ENCODE peak calls at places on chromosomes 16 and 17, in nine cellular contexts. One of them, this sample, is unnamed.

GRCh38 chr16:22888791-22889190 is 74.8 kb downstream of the HS3ST2 start:
- DNase-seq in CD4-positive, alpha-beta T cell: no peak
- DNase-seq in activated T-cell treated with anti-CD3 and anti-CD28 coated beads, Interleukin-2, amount 50 U/mL, for 72 hours: no peak
- DNase-seq in WTC11: no peak
- DNase-seq in CD4-positive, alpha-beta memory T cell: no peak
- DNase-seq in stimulated activated CD4-positive, alpha-beta T cell treated with anti-CD3 and anti-CD28 coated beads, Interleukin-1b, Interleukin-23, amount 100 ng/mL, for 1 hour: no peak
- DNase-seq in activated CD8-positive, alpha-beta memory T cell treated with anti-CD3 and anti-CD28 coated beads for 24 hours: no peak
- DNase-seq in activated CD4-positive, alpha-beta T cell treated with anti-CD3 and anti-CD28 coated beads, Interleukin-2, amount 10 ng/mL, durations not matched to agents 7 days and 5 days: no peak
- DNase-seq in T-helper 17 cell: no peak
- DNase-seq in this sample: no peak

GRCh38 chr17:39098474-39099090 is 52.9 kb downstream of the PLXDC1 start:
- DNase-seq in T-helper 17 cell: no peak
- DNase-seq in CD4-positive, alpha-beta T cell: no peak
- DNase-seq in activated CD8-positive, alpha-beta memory T cell treated with anti-CD3 and anti-CD28 coated beads for 24 hours: no peak
- DNase-seq in stimulated activated CD4-positive, alpha-beta T cell treated with anti-CD3 and anti-CD28 coated beads, Interleukin-1b, Interleukin-23, amount 100 ng/mL, for 1 hour: no peak
- DNase-seq in WTC11: no peak
- DNase-seq in activated T-cell treated with anti-CD3 and anti-CD28 coated beads, Interleukin-2, amount 50 U/mL, for 72 hours: no peak
- DNase-seq in CD4-positive, alpha-beta memory T cell: no peak
- DNase-seq in activated CD4-positive, alpha-beta T cell treated with anti-CD3 and anti-CD28 coated beads, Interleukin-2, amount 10 ng/mL, durations not matched to agents 7 days and 5 days: no peak
- DNase-seq in this sample: no peak

GRCh38 chr17:40873255-40873654 is 6.2 kb upstream of the KRT12 start:
- DNase-seq in T-helper 17 cell: no peak
- DNase-seq in CD4-positive, alpha-beta memory T cell: no peak
- DNase-seq in activated T-cell treated with anti-CD3 and anti-CD28 coated beads, Interleukin-2, amount 50 U/mL, for 72 hours: no peak
- DNase-seq in CD4-positive, alpha-beta T cell: no peak
- DNase-seq in WTC11: no peak
- DNase-seq in activated CD8-positive, alpha-beta memory T cell treated with anti-CD3 and anti-CD28 coated beads for 24 hours: no peak
- DNase-seq in stimulated activated CD4-positive, alpha-beta T cell treated with anti-CD3 and anti-CD28 coated beads, Interleukin-1b, Interleukin-23, amount 100 ng/mL, for 1 hour: no peak
- DNase-seq in activated CD4-positive, alpha-beta T cell treated with anti-CD3 and anti-CD28 coated beads, Interleukin-2, amount 10 ng/mL, durations not matched to agents 7 days and 5 days: no peak
- DNase-seq in this sample: no peak

GRCh38 chr17:74042744-74043486 is 160.6 kb upstream of the RPL38 start:
- DNase-seq in CD4-positive, alpha-beta T cell: no peak
- DNase-seq in activated CD8-positive, alpha-beta memory T cell treated with anti-CD3 and anti-CD28 coated beads for 24 hours: no peak
- DNase-seq in stimulated activated CD4-positive, alpha-beta T cell treated with anti-CD3 and anti-CD28 coated beads, Interleukin-1b, Interleukin-23, amount 100 ng/mL, for 1 hour: no peak
- DNase-seq in WTC11: no peak
- DNase-seq in T-helper 17 cell: no peak
- DNase-seq in CD4-positive, alpha-beta memory T cell: no peak
- DNase-seq in activated CD4-positive, alpha-beta T cell treated with anti-CD3 and anti-CD28 coated beads, Interleukin-2, amount 10 ng/mL, durations not matched to agents 7 days and 5 days: peak
- DNase-seq in activated T-cell treated with anti-CD3 and anti-CD28 coated beads, Interleukin-2, amount 50 U/mL, for 72 hours: peak
- DNase-seq in this sample: no peak

GRCh38 chr17:61584866-61585265 is 6.2 kb downstream of the NACA2 start:
- DNase-seq in stimulated activated CD4-positive, alpha-beta T cell treated with anti-CD3 and anti-CD28 coated beads, Interleukin-1b, Interleukin-23, amount 100 ng/mL, for 1 hour: no peak
- DNase-seq in CD4-positive, alpha-beta T cell: no peak
- DNase-seq in T-helper 17 cell: no peak
- DNase-seq in activated T-cell treated with anti-CD3 and anti-CD28 coated beads, Interleukin-2, amount 50 U/mL, for 72 hours: no peak
- DNase-seq in WTC11: no peak
- DNase-seq in activated CD8-positive, alpha-beta memory T cell treated with anti-CD3 and anti-CD28 coated beads for 24 hours: no peak
- DNase-seq in activated CD4-positive, alpha-beta T cell treated with anti-CD3 and anti-CD28 coated beads, Interleukin-2, amount 10 ng/mL, durations not matched to agents 7 days and 5 days: no peak
- DNase-seq in CD4-positive, alpha-beta memory T cell: no peak
- DNase-seq in this sample: no peak

GRCh38 chr17:61366715-61367413 is 32.8 kb upstream of the TBX2 start:
- DNase-seq in WTC11: no peak
- DNase-seq in activated CD4-positive, alpha-beta T cell treated with anti-CD3 and anti-CD28 coated beads, Interleukin-2, amount 10 ng/mL, durations not matched to agents 7 days and 5 days: no peak
- DNase-seq in activated CD8-positive, alpha-beta memory T cell treated with anti-CD3 and anti-CD28 coated beads for 24 hours: no peak
- DNase-seq in CD4-positive, alpha-beta T cell: no peak
- DNase-seq in stimulated activated CD4-positive, alpha-beta T cell treated with anti-CD3 and anti-CD28 coated beads, Interleukin-1b, Interleukin-23, amount 100 ng/mL, for 1 hour: no peak
- DNase-seq in activated T-cell treated with anti-CD3 and anti-CD28 coated beads, Interleukin-2, amount 50 U/mL, for 72 hours: no peak
- DNase-seq in CD4-positive, alpha-beta memory T cell: no peak
- DNase-seq in T-helper 17 cell: no peak
- DNase-seq in this sample: peak

GRCh38 chr16:80460004-80460403 is 80.8 kb upstream of the DYNLRB2 start:
- DNase-seq in T-helper 17 cell: no peak
- DNase-seq in activated T-cell treated with anti-CD3 and anti-CD28 coated beads, Interleukin-2, amount 50 U/mL, for 72 hours: no peak
- DNase-seq in stimulated activated CD4-positive, alpha-beta T cell treated with anti-CD3 and anti-CD28 coated beads, Interleukin-1b, Interleukin-23, amount 100 ng/mL, for 1 hour: no peak
- DNase-seq in CD4-positive, alpha-beta T cell: no peak
- DNase-seq in WTC11: no peak
- DNase-seq in activated CD4-positive, alpha-beta T cell treated with anti-CD3 and anti-CD28 coated beads, Interleukin-2, amount 10 ng/mL, durations not matched to agents 7 days and 5 days: no peak
- DNase-seq in activated CD8-positive, alpha-beta memory T cell treated with anti-CD3 and anti-CD28 coated beads for 24 hours: no peak
- DNase-seq in CD4-positive, alpha-beta memory T cell: no peak
- DNase-seq in this sample: no peak

GRCh38 chr17:6695051-6695450 is 18.1 kb downstream of the SLC13A5 start:
- DNase-seq in activated CD4-positive, alpha-beta T cell treated with anti-CD3 and anti-CD28 coated beads, Interleukin-2, amount 10 ng/mL, durations not matched to agents 7 days and 5 days: no peak
- DNase-seq in activated T-cell treated with anti-CD3 and anti-CD28 coated beads, Interleukin-2, amount 50 U/mL, for 72 hours: no peak
- DNase-seq in CD4-positive, alpha-beta T cell: no peak
- DNase-seq in T-helper 17 cell: no peak
- DNase-seq in stimulated activated CD4-positive, alpha-beta T cell treated with anti-CD3 and anti-CD28 coated beads, Interleukin-1b, Interleukin-23, amount 100 ng/mL, for 1 hour: no peak
- DNase-seq in WTC11: no peak
- DNase-seq in CD4-positive, alpha-beta memory T cell: no peak
- DNase-seq in activated CD8-positive, alpha-beta memory T cell treated with anti-CD3 and anti-CD28 coated beads for 24 hours: no peak
- DNase-seq in this sample: no peak

GRCh38 chr17:45221081-45221996 is at the start of gene FMNL1:
- DNase-seq in activated CD8-positive, alpha-beta memory T cell treated with anti-CD3 and anti-CD28 coated beads for 24 hours: peak
- DNase-seq in activated T-cell treated with anti-CD3 and anti-CD28 coated beads, Interleukin-2, amount 50 U/mL, for 72 hours: peak
- DNase-seq in WTC11: peak
- DNase-seq in activated CD4-positive, alpha-beta T cell treated with anti-CD3 and anti-CD28 coated beads, Interleukin-2, amount 10 ng/mL, durations not matched to agents 7 days and 5 days: peak
- DNase-seq in T-helper 17 cell: peak
- DNase-seq in CD4-positive, alpha-beta memory T cell: peak
- DNase-seq in stimulated activated CD4-positive, alpha-beta T cell treated with anti-CD3 and anti-CD28 coated beads, Interleukin-1b, Interleukin-23, amount 100 ng/mL, for 1 hour: no peak
- DNase-seq in CD4-positive, alpha-beta T cell: peak
- DNase-seq in this sample: peak

GRCh38 chr16:84096447-84097005 is 20.2 kb downstream of the MBTPS1 start:
- DNase-seq in CD4-positive, alpha-beta T cell: no peak
- DNase-seq in activated T-cell treated with anti-CD3 and anti-CD28 coated beads, Interleukin-2, amount 50 U/mL, for 72 hours: no peak
- DNase-seq in CD4-positive, alpha-beta memory T cell: no peak
- DNase-seq in stimulated activated CD4-positive, alpha-beta T cell treated with anti-CD3 and anti-CD28 coated beads, Interleukin-1b, Interleukin-23, amount 100 ng/mL, for 1 hour: no peak
- DNase-seq in T-helper 17 cell: no peak
- DNase-seq in WTC11: no peak
- DNase-seq in activated CD4-positive, alpha-beta T cell treated with anti-CD3 and anti-CD28 coated beads, Interleukin-2, amount 10 ng/mL, durations not matched to agents 7 days and 5 days: no peak
- DNase-seq in activated CD8-positive, alpha-beta memory T cell treated with anti-CD3 and anti-CD28 coated beads for 24 hours: no peak
- DNase-seq in this sample: no peak

GRCh38 chr16:61791465-61791864 is 244.8 kb downstream of the CDH8 start:
- DNase-seq in activated CD4-positive, alpha-beta T cell treated with anti-CD3 and anti-CD28 coated beads, Interleukin-2, amount 10 ng/mL, durations not matched to agents 7 days and 5 days: no peak
- DNase-seq in activated CD8-positive, alpha-beta memory T cell treated with anti-CD3 and anti-CD28 coated beads for 24 hours: no peak
- DNase-seq in CD4-positive, alpha-beta memory T cell: no peak
- DNase-seq in CD4-positive, alpha-beta T cell: no peak
- DNase-seq in stimulated activated CD4-positive, alpha-beta T cell treated with anti-CD3 and anti-CD28 coated beads, Interleukin-1b, Interleukin-23, amount 100 ng/mL, for 1 hour: no peak
- DNase-seq in activated T-cell treated with anti-CD3 and anti-CD28 coated beads, Interleukin-2, amount 50 U/mL, for 72 hours: no peak
- DNase-seq in T-helper 17 cell: no peak
- DNase-seq in WTC11: no peak
- DNase-seq in this sample: no peak

GRCh38 chr17:65537845-65538678 is 23.4 kb downstream of the AXIN2 start:
- DNase-seq in activated T-cell treated with anti-CD3 and anti-CD28 coated beads, Interleukin-2, amount 50 U/mL, for 72 hours: peak
- DNase-seq in T-helper 17 cell: peak
- DNase-seq in WTC11: no peak
- DNase-seq in stimulated activated CD4-positive, alpha-beta T cell treated with anti-CD3 and anti-CD28 coated beads, Interleukin-1b, Interleukin-23, amount 100 ng/mL, for 1 hour: peak
- DNase-seq in CD4-positive, alpha-beta T cell: peak
- DNase-seq in activated CD4-positive, alpha-beta T cell treated with anti-CD3 and anti-CD28 coated beads, Interleukin-2, amount 10 ng/mL, durations not matched to agents 7 days and 5 days: peak
- DNase-seq in CD4-positive, alpha-beta memory T cell: peak
- DNase-seq in activated CD8-positive, alpha-beta memory T cell treated with anti-CD3 and anti-CD28 coated beads for 24 hours: no peak
- DNase-seq in this sample: no peak

GRCh38 chr17:37770631-37771518 is 26.0 kb upstream of the HNF1B start:
- DNase-seq in CD4-positive, alpha-beta T cell: no peak
- DNase-seq in activated T-cell treated with anti-CD3 and anti-CD28 coated beads, Interleukin-2, amount 50 U/mL, for 72 hours: peak
- DNase-seq in activated CD4-positive, alpha-beta T cell treated with anti-CD3 and anti-CD28 coated beads, Interleukin-2, amount 10 ng/mL, durations not matched to agents 7 days and 5 days: peak
- DNase-seq in activated CD8-positive, alpha-beta memory T cell treated with anti-CD3 and anti-CD28 coated beads for 24 hours: peak
- DNase-seq in CD4-positive, alpha-beta memory T cell: no peak
- DNase-seq in T-helper 17 cell: no peak
- DNase-seq in stimulated activated CD4-positive, alpha-beta T cell treated with anti-CD3 and anti-CD28 coated beads, Interleukin-1b, Interleukin-23, amount 100 ng/mL, for 1 hour: no peak
- DNase-seq in WTC11: peak
- DNase-seq in this sample: peak

GRCh38 chr17:79478841-79479240 is 132.0 kb downstream of the RBFOX3 start:
- DNase-seq in CD4-positive, alpha-beta T cell: no peak
- DNase-seq in activated CD8-positive, alpha-beta memory T cell treated with anti-CD3 and anti-CD28 coated beads for 24 hours: no peak
- DNase-seq in stimulated activated CD4-positive, alpha-beta T cell treated with anti-CD3 and anti-CD28 coated beads, Interleukin-1b, Interleukin-23, amount 100 ng/mL, for 1 hour: no peak
- DNase-seq in CD4-positive, alpha-beta memory T cell: no peak
- DNase-seq in activated T-cell treated with anti-CD3 and anti-CD28 coated beads, Interleukin-2, amount 50 U/mL, for 72 hours: no peak
- DNase-seq in WTC11: no peak
- DNase-seq in activated CD4-positive, alpha-beta T cell treated with anti-CD3 and anti-CD28 coated beads, Interleukin-2, amount 10 ng/mL, durations not matched to agents 7 days and 5 days: no peak
- DNase-seq in T-helper 17 cell: no peak
- DNase-seq in this sample: no peak

GRCh38 chr17:15651001-15651582 is 31.6 kb upstream of the FBXW10B start:
- DNase-seq in activated T-cell treated with anti-CD3 and anti-CD28 coated beads, Interleukin-2, amount 50 U/mL, for 72 hours: no peak
- DNase-seq in CD4-positive, alpha-beta memory T cell: no peak
- DNase-seq in WTC11: no peak
- DNase-seq in T-helper 17 cell: no peak
- DNase-seq in activated CD4-positive, alpha-beta T cell treated with anti-CD3 and anti-CD28 coated beads, Interleukin-2, amount 10 ng/mL, durations not matched to agents 7 days and 5 days: no peak
- DNase-seq in CD4-positive, alpha-beta T cell: no peak
- DNase-seq in stimulated activated CD4-positive, alpha-beta T cell treated with anti-CD3 and anti-CD28 coated beads, Interleukin-1b, Interleukin-23, amount 100 ng/mL, for 1 hour: no peak
- DNase-seq in activated CD8-positive, alpha-beta memory T cell treated with anti-CD3 and anti-CD28 coated beads for 24 hours: no peak
- DNase-seq in this sample: peak

GRCh38 chr16:86035906-86036305 is 136.9 kb downstream of the IRF8 start:
- DNase-seq in stimulated activated CD4-positive, alpha-beta T cell treated with anti-CD3 and anti-CD28 coated beads, Interleukin-1b, Interleukin-23, amount 100 ng/mL, for 1 hour: no peak
- DNase-seq in T-helper 17 cell: no peak
- DNase-seq in activated CD4-positive, alpha-beta T cell treated with anti-CD3 and anti-CD28 coated beads, Interleukin-2, amount 10 ng/mL, durations not matched to agents 7 days and 5 days: no peak
- DNase-seq in activated T-cell treated with anti-CD3 and anti-CD28 coated beads, Interleukin-2, amount 50 U/mL, for 72 hours: no peak
- DNase-seq in WTC11: no peak
- DNase-seq in activated CD8-positive, alpha-beta memory T cell treated with anti-CD3 and anti-CD28 coated beads for 24 hours: no peak
- DNase-seq in CD4-positive, alpha-beta T cell: no peak
- DNase-seq in CD4-positive, alpha-beta memory T cell: no peak
- DNase-seq in this sample: no peak

GRCh38 chr16:86517652-86518258 is 7.4 kb downstream of the FOXF1 start:
- DNase-seq in CD4-positive, alpha-beta T cell: no peak
- DNase-seq in activated CD4-positive, alpha-beta T cell treated with anti-CD3 and anti-CD28 coated beads, Interleukin-2, amount 10 ng/mL, durations not matched to agents 7 days and 5 days: peak
- DNase-seq in activated CD8-positive, alpha-beta memory T cell treated with anti-CD3 and anti-CD28 coated beads for 24 hours: peak
- DNase-seq in activated T-cell treated with anti-CD3 and anti-CD28 coated beads, Interleukin-2, amount 50 U/mL, for 72 hours: peak
- DNase-seq in CD4-positive, alpha-beta memory T cell: no peak
- DNase-seq in WTC11: peak
- DNase-seq in T-helper 17 cell: no peak
- DNase-seq in stimulated activated CD4-positive, alpha-beta T cell treated with anti-CD3 and anti-CD28 coated beads, Interleukin-1b, Interleukin-23, amount 100 ng/mL, for 1 hour: no peak
- DNase-seq in this sample: peak

GRCh38 chr17:79997004-79997673 is 38.5 kb downstream of the TBC1D16 start:
- DNase-seq in activated CD4-positive, alpha-beta T cell treated with anti-CD3 and anti-CD28 coated beads, Interleukin-2, amount 10 ng/mL, durations not matched to agents 7 days and 5 days: peak
- DNase-seq in CD4-positive, alpha-beta memory T cell: peak
- DNase-seq in CD4-positive, alpha-beta T cell: peak
- DNase-seq in activated T-cell treated with anti-CD3 and anti-CD28 coated beads, Interleukin-2, amount 50 U/mL, for 72 hours: peak
- DNase-seq in stimulated activated CD4-positive, alpha-beta T cell treated with anti-CD3 and anti-CD28 coated beads, Interleukin-1b, Interleukin-23, amount 100 ng/mL, for 1 hour: no peak
- DNase-seq in WTC11: no peak
- DNase-seq in activated CD8-positive, alpha-beta memory T cell treated with anti-CD3 and anti-CD28 coated beads for 24 hours: peak
- DNase-seq in T-helper 17 cell: peak
- DNase-seq in this sample: no peak

GRCh38 chr16:82995927-82996441 is 369.2 kb downstream of the CDH13 start:
- DNase-seq in CD4-positive, alpha-beta memory T cell: no peak
- DNase-seq in activated CD8-positive, alpha-beta memory T cell treated with anti-CD3 and anti-CD28 coated beads for 24 hours: no peak
- DNase-seq in activated T-cell treated with anti-CD3 and anti-CD28 coated beads, Interleukin-2, amount 50 U/mL, for 72 hours: no peak
- DNase-seq in T-helper 17 cell: no peak
- DNase-seq in activated CD4-positive, alpha-beta T cell treated with anti-CD3 and anti-CD28 coated beads, Interleukin-2, amount 10 ng/mL, durations not matched to agents 7 days and 5 days: no peak
- DNase-seq in CD4-positive, alpha-beta T cell: no peak
- DNase-seq in WTC11: no peak
- DNase-seq in stimulated activated CD4-positive, alpha-beta T cell treated with anti-CD3 and anti-CD28 coated beads, Interleukin-1b, Interleukin-23, amount 100 ng/mL, for 1 hour: no peak
- DNase-seq in this sample: no peak

This sample was measured in left ventricle myocardium superior.